ENCODE peak calls at places on chromosomes 2 and 18, in four cellular contexts. M is HepG2, L is GM12878, J is H1. I is an unnamed sample.

GRCh38 chr18:76373297-76373696 is 121.7 kb downstream of the ZNF516 start:
- DNase-seq in J (no peak), L (no peak), M (no peak), I (no peak)

GRCh38 chr18:76697441-76697901 is 124.9 kb upstream of the ZNF236 start:
- DNase-seq in L (no peak), M (no peak), J (no peak), I (no peak)

GRCh38 chr2:4247796-4248195 is 544.4 kb downstream of the DCDC2C start:
- DNase-seq in J (no peak), M (no peak), L (no peak), I (no peak)

GRCh38 chr18:59763541-59764136 is 66.4 kb upstream of the CCBE1 start:
- DNase-seq in M (no peak), L (no peak), J (no peak), I (no peak)

GRCh38 chr2:218927411-218927810 is 32.1 kb upstream of the CDK5R2 start:
- DNase-seq in L (no peak), M (no peak), J (no peak), I (no peak)

GRCh38 chr2:112622528-112622849 is 23.2 kb upstream of the SLC20A1 start:
- DNase-seq in L (no peak), J (no peak), M (no peak), I (peak; percentile 58)

GRCh38 chr2:71863338-71863737 is 284.3 kb downstream of the CYP26B1 start:
- DNase-seq in L (no peak), J (no peak), M (no peak), I (no peak)

GRCh38 chr2:158187908-158188307 is 86.2 kb downstream of the UPP2 start:
- DNase-seq in M (no peak), L (no peak), J (no peak), I (no peak)

GRCh38 chr2:184119920-184120820 is 478.2 kb upstream of the ZNF804A start:
- DNase-seq in L (no peak), M (no peak), J (no peak), I (no peak)

GRCh38 chr2:106191511-106192016 is 2.5 kb downstream of the UXS1 start:
- DNase-seq in M (no peak), L (no peak), J (no peak), I (no peak)

GRCh38 chr2:106192752-106193490 is 1.2 kb downstream of the UXS1 start:
- DNase-seq in M (peak; percentile 43), L (peak; percentile 47), J (no peak), I (no peak)

GRCh38 chr2:106193977-106194778 is at the start of gene UXS1:
- DNase-seq in M (peak; percentile 98), L (peak; percentile 78), J (peak; percentile 94), I (peak; percentile 98)

GRCh38 chr2:106195456-106195855 is 1.4 kb upstream of the UXS1 start:
- DNase-seq in J (no peak), M (no peak), L (no peak), I (no peak)

DNA sequence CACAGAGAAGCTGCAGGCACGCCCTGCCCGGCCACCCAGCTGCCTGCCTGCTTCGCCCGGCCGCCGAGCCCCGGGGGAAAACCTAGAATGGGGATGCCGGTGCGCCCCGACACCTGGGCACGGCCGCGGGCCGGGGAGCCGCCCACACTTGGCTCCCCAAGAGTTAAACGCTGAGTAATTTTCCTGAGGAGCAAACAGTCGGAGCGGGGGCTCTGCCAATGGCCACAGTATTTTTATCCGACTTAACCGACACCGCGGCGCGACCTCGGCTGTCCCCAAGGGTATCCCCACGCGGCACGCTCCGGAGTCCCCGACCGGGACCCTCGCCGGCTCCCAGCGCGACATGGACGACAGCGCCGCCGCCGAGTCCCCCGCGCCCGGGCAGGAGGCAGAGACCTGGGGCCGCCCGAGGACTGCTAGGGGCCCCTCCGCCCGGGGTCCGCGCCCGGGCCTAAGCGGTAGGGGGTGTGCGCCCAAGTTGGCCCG is 567 bp downstream of the UXS1 start:
- DNase-seq in M (peak; percentile 15), J (no peak), L (no peak), I (peak; percentile 41)
- TF ChIP-seq USF2 in M (no peak), J (no peak), L (no peak), I (no peak)

DNA sequence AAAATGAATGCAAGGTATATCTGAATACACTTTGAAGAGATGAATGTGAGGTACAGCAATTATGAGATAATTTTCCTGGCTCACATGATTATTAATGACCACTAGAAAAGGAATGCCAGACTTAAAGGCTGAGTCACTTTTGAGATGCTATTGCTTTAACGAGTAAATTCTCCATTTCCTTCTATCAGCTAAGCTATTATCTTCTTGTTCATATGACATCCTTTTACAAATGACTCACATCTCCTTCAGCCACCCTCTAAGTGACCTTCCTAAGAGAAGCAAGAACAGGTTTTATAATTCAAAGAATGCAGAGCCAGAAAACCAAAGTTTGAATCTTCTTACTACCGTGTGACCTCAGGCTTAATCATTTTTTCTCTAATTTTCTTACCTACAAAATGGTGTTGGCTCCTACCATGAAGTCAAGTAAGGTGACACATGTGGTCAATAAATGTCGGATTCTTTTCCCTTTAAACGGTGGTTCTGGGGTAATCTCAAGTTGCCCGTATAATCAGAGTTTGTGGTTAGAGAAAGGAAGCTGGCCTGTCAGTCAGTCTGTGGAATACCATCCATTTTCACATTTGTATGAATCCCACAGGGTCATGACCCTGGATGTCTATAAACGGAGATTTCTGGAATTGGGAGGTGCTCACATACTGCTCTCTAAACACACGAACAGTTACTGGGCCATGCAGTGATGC is 184.0 kb upstream of the PID1 start:
- DNase-seq in M (no peak), L (no peak), J (no peak), I (no peak)
- TF ChIP-seq SP1 in M (no peak), L (no peak), J (no peak), I (no peak)

GRCh38 chr2:26561918-26562810 is 79.0 kb downstream of the CIB4 start:
- DNase-seq in L (no peak), M (peak; percentile 61), J (no peak), I (peak; percentile 25)
- H3K27me3 ChIP-seq in L (peaks cover 9% of the 10 kb centered on the region), M (peaks cover 29% of the 10 kb centered on the region), J (peaks cover 20% of the 10 kb centered on the region), I (peaks cover 60% of the 10 kb centered on the region)

DNA sequence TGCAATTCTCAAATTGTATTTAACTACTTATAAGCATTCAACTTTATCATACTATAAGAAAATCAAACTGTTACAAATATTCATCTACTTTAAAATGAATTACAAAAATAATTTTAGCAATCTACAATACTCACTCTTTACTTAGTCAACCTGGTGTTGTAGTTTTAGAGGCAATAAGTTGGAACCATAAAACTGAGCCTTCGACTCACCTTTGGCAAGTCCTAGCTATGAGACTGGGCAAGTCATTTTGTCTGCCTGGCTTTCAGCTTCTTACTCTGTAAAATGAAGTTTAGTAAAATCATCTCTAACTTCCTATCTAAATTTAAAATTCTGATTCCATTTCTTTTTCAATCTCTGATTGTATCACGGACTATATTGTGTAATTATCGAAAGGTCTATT is 161.0 kb downstream of the LAMA3 start:
- DNase-seq in M (no peak), L (no peak), J (no peak), I (no peak)
- TF ChIP-seq USF2 in M (no peak), L (no peak), J (no peak), I (no peak)

GRCh38 chr18:34835466-34835865 is 125.4 kb downstream of the DTNA start:
- DNase-seq in L (no peak), J (no peak), M (no peak), I (no peak)
- TF ChIP-seq SP1 in L (no peak), J (no peak), M (no peak), I (no peak)

GRCh38 chr2:12008425-12009061 is 262.1 kb downstream of the LPIN1 start:
- DNase-seq in M (no peak), L (peak; percentile 79), J (no peak), I (no peak)
- H3K27me3 ChIP-seq in M (no peaks in the 10 kb centered on the region), L (no peaks in the 10 kb centered on the region), J (no peaks in the 10 kb centered on the region), I (no peaks in the 10 kb centered on the region)

DNA sequence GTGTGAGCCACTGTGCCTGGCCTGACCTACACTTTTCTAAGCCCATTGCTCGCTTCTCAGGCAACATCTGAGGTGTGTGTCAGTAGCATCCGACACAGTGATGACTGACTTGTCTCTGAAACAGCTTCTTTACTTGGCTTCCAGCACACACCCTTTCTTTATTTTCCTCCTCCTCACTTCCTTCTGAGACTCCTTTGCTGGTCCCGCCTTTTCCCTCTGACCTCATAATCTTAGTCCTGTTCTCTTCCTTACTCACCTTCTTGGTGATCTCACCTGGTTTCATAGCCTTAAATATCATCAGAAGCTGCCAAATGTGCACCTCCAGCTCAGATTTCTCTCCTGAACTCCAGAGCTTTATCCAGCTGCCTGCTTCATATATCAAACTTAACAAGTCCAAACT is 66.6 kb upstream of the PELI1 start:
- DNase-seq in L (no peak), J (no peak), M (no peak), I (no peak)
- TF ChIP-seq USF2 in L (no peak), J (no peak), M (no peak), I (no peak)

DNA sequence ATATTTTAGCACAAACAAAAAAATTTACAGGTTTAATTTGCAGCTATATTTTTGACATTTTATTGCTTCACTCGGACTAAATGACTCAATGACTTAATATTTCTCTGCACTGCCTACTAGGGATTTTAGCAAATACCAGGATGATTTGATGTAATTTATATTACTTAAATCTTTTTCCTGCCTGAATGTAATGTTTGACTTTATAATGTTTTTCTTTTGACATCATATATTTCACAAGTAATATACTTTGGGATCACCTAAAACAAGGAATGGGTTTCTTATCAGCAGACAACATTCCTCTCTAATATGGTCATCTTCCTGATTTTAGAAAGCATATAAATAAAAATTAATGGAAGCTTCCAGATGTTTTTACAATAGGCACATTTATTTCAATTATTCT is 253.2 kb upstream of the EPC2 start:
- DNase-seq in J (no peak), M (no peak), L (no peak), I (no peak)
- TF ChIP-seq SP1 in J (no peak), M (no peak), L (no peak), I (no peak)

GRCh38 chr2:238233625-238234024 is 6.2 kb downstream of the HES6 start:
- DNase-seq in L (no peak), J (no peak), M (no peak), I (no peak)
- H3K27me3 ChIP-seq in L (peaks cover 15% of the 10 kb centered on the region), J (peaks cover 53% of the 10 kb centered on the region), M (no peaks in the 10 kb centered on the region), I (no peaks in the 10 kb centered on the region)

I was measured in K562.